ENCODE peak calls at places on chromosome 14, in six cellular contexts. One of them, this sample, is unnamed.

GRCh38 chr14:76957224-76957881 is 71.2 kb downstream of the IRF2BPL start:
- DNase-seq in K562: no peak
- DNase-seq in NT2/D1: no peak
- DNase-seq in HCT116: no peak
- DNase-seq in GM12878: no peak
- DNase-seq in H1: no peak
- DNase-seq in this sample: no peak

GRCh38 chr14:30223966-30224365 is 296.3 kb upstream of the PRKD1 start:
- DNase-seq in K562: no peak
- DNase-seq in NT2/D1: no peak
- DNase-seq in HCT116: no peak
- DNase-seq in GM12878: no peak
- DNase-seq in H1: no peak
- DNase-seq in this sample: no peak

GRCh38 chr14:46499521-46499920 is 152.1 kb downstream of the RPL10L start:
- DNase-seq in K562: no peak
- DNase-seq in NT2/D1: no peak
- DNase-seq in HCT116: no peak
- DNase-seq in GM12878: no peak
- DNase-seq in H1: no peak
- DNase-seq in this sample: no peak

GRCh38 chr14:67674480-67675218 is at the start of gene VTI1B:
- DNase-seq in K562: peak
- DNase-seq in NT2/D1: peak
- DNase-seq in HCT116: peak
- DNase-seq in GM12878: no peak
- DNase-seq in H1: no peak
- DNase-seq in this sample: peak

GRCh38 chr14:87888136-87888999 is 104.6 kb downstream of the GALC start:
- DNase-seq in K562: peak
- DNase-seq in NT2/D1: peak
- DNase-seq in HCT116: no peak
- DNase-seq in GM12878: no peak
- DNase-seq in H1: peak
- DNase-seq in this sample: peak

GRCh38 chr14:61103541-61104339 is 122.7 kb downstream of the SLC38A6 start:
- DNase-seq in K562: peak
- DNase-seq in NT2/D1: peak
- DNase-seq in HCT116: peak
- DNase-seq in GM12878: no peak
- DNase-seq in H1: peak
- DNase-seq in this sample: peak

GRCh38 chr14:90419200-90419599 is 22.4 kb downstream of the CALM1 start:
- DNase-seq in K562: no peak
- DNase-seq in NT2/D1: no peak
- DNase-seq in HCT116: peak
- DNase-seq in GM12878: no peak
- DNase-seq in H1: no peak
- DNase-seq in this sample: no peak

GRCh38 chr14:76917158-76917596 is 91.0 kb downstream of the LRRC74A start:
- DNase-seq in K562: peak
- DNase-seq in NT2/D1: peak
- DNase-seq in HCT116: peak
- DNase-seq in GM12878: no peak
- DNase-seq in H1: peak
- DNase-seq in this sample: peak

GRCh38 chr14:65277027-65277426 is 135.5 kb upstream of the FUT8 start:
- DNase-seq in K562: no peak
- DNase-seq in NT2/D1: no peak
- DNase-seq in HCT116: no peak
- DNase-seq in GM12878: no peak
- DNase-seq in H1: no peak
- DNase-seq in this sample: no peak

GRCh38 chr14:72554401-72554800 is 339.5 kb downstream of the DPF3 start:
- DNase-seq in K562: no peak
- DNase-seq in NT2/D1: no peak
- DNase-seq in HCT116: no peak
- DNase-seq in GM12878: no peak
- DNase-seq in H1: no peak
- DNase-seq in this sample: no peak

GRCh38 chr14:90137807-90138206 is 76.0 kb downstream of the KCNK13 start:
- DNase-seq in K562: no peak
- DNase-seq in NT2/D1: no peak
- DNase-seq in HCT116: no peak
- DNase-seq in GM12878: no peak
- DNase-seq in H1: no peak
- DNase-seq in this sample: no peak

GRCh38 chr14:51652168-51653095 is 722 bp downstream of the FRMD6 start:
- DNase-seq in K562: peak
- DNase-seq in NT2/D1: no peak
- DNase-seq in HCT116: no peak
- DNase-seq in GM12878: no peak
- DNase-seq in H1: no peak
- DNase-seq in this sample: no peak

GRCh38 chr14:36662543-36663403 is 1.1 kb downstream of the PAX9 start:
- DNase-seq in K562: peak
- DNase-seq in NT2/D1: no peak
- DNase-seq in HCT116: no peak
- DNase-seq in GM12878: no peak
- DNase-seq in H1: no peak
- DNase-seq in this sample: no peak

GRCh38 chr14:59481407-59482119 is 2.6 kb downstream of the L3HYPDH start:
- DNase-seq in K562: no peak
- DNase-seq in NT2/D1: no peak
- DNase-seq in HCT116: no peak
- DNase-seq in GM12878: no peak
- DNase-seq in H1: no peak
- DNase-seq in this sample: peak

GRCh38 chr14:103626150-103626850 is 2.7 kb upstream of the KLC1 start:
- DNase-seq in K562: no peak
- DNase-seq in NT2/D1: no peak
- DNase-seq in HCT116: no peak
- DNase-seq in GM12878: no peak
- DNase-seq in H1: no peak
- DNase-seq in this sample: peak
- TF ChIP-seq ZNF274 in K562: no peak
- TF ChIP-seq ZNF274 in NT2/D1: no peak
- TF ChIP-seq ZNF274 in HCT116: no peak
- TF ChIP-seq ZNF274 in GM12878: no peak
- TF ChIP-seq ZNF274 in H1: no peak
- TF ChIP-seq ZNF274 in this sample: no peak

DNA sequence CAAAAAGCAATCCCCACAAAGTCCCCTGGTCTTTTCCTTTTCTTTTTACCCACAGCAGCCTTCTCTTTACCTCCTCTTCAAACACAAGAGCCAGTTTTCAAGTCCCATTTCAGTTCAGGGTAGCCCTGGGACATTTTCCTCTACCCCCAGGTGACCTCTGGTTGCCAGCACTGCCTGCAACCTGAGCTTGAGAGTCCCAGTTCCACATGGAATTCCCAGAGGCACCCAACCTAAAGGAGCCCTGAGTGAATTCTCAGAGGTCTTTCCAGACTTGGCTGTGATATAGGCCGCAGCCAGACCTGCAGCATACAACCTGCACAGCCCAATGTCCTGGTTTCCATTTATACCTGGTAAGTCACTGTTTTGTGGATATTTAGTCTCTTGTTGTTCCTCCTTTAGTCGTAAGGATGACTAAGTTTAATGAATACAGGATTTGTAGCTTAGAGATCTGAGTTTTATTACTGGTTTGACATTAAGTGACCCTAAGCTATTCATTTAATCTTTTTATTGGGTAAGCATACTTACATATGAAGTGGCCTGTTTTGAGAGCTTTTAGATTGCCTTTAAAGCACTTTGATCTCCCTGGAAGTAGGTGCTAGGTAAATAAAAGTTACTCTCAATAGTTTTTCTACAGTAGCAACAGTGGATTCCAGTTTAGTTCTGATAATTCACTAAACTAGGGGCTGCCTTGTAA is 159.8 kb downstream of the TGFB3 start:
- DNase-seq in K562: no peak
- DNase-seq in NT2/D1: no peak
- DNase-seq in HCT116: peak
- DNase-seq in GM12878: no peak
- DNase-seq in H1: no peak
- DNase-seq in this sample: no peak
- H3K4me3 ChIP-seq in K562: no peak
- H3K4me3 ChIP-seq in NT2/D1: no peak
- H3K4me3 ChIP-seq in HCT116: peak
- H3K4me3 ChIP-seq in GM12878: no peak
- H3K4me3 ChIP-seq in H1: no peak
- H3K4me3 ChIP-seq in this sample: no peak

GRCh38 chr14:81829447-81829846 is 295.8 kb upstream of the SEL1L start:
- DNase-seq in K562: no peak
- DNase-seq in NT2/D1: no peak
- DNase-seq in HCT116: no peak
- DNase-seq in GM12878: no peak
- DNase-seq in H1: no peak
- DNase-seq in this sample: no peak
- TF ChIP-seq ZNF274 in K562: no peak
- TF ChIP-seq ZNF274 in NT2/D1: no peak
- TF ChIP-seq ZNF274 in HCT116: no peak
- TF ChIP-seq ZNF274 in GM12878: no peak
- TF ChIP-seq ZNF274 in H1: no peak
- TF ChIP-seq ZNF274 in this sample: no peak

GRCh38 chr14:50229646-50230045 is 1.7 kb downstream of the SOS2 start:
- DNase-seq in K562: no peak
- DNase-seq in NT2/D1: no peak
- DNase-seq in HCT116: no peak
- DNase-seq in GM12878: no peak
- DNase-seq in H1: no peak
- DNase-seq in this sample: no peak

GRCh38 chr14:50225974-50226297 is 5.4 kb downstream of the SOS2 start:
- DNase-seq in K562: no peak
- DNase-seq in NT2/D1: no peak
- DNase-seq in HCT116: no peak
- DNase-seq in GM12878: no peak
- DNase-seq in H1: no peak
- DNase-seq in this sample: no peak

GRCh38 chr14:50225067-50225973 is 6.1 kb downstream of the SOS2 start:
- DNase-seq in K562: no peak
- DNase-seq in NT2/D1: no peak
- DNase-seq in HCT116: no peak
- DNase-seq in GM12878: no peak
- DNase-seq in H1: no peak
- DNase-seq in this sample: peak

GRCh38 chr14:50230601-50231474 is 540 bp downstream of the SOS2 start:
- DNase-seq in K562: no peak
- DNase-seq in NT2/D1: no peak
- DNase-seq in HCT116: peak
- DNase-seq in GM12878: peak
- DNase-seq in H1: no peak
- DNase-seq in this sample: peak

GRCh38 chr14:50228313-50228712 is 3.1 kb downstream of the SOS2 start:
- DNase-seq in K562: no peak
- DNase-seq in NT2/D1: no peak
- DNase-seq in HCT116: no peak
- DNase-seq in GM12878: no peak
- DNase-seq in H1: no peak
- DNase-seq in this sample: no peak
- H3K4me3 ChIP-seq in K562: no peak
- H3K4me3 ChIP-seq in NT2/D1: no peak
- H3K4me3 ChIP-seq in HCT116: no peak
- H3K4me3 ChIP-seq in GM12878: peak
- H3K4me3 ChIP-seq in H1: no peak
- H3K4me3 ChIP-seq in this sample: no peak

DNA sequence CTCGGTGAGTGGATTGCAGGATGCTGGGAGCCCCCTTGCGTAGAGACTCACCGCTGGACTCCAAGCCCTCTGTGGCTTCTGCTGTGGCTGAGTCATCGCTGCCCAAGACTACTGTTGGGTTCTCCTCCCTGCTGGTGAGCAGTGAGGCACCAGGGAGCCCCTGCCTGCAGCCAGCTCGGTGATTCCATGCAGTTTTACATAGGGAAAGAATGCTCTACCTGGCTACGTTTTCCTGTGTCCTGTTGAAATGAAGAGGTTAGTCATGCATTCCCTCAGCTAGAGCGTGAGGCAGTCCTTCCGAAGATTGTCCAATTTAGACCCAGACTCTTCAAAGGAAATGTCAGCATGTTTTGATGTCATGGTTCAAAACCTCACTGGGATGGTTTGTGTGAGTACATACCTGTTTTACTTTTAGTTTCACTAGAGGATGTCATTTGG is 28.2 kb downstream of the TRAF3 start:
- DNase-seq in K562: no peak
- DNase-seq in NT2/D1: no peak
- DNase-seq in HCT116: peak
- DNase-seq in GM12878: no peak
- DNase-seq in H1: no peak
- DNase-seq in this sample: no peak
- TF ChIP-seq ZNF274 in K562: no peak
- TF ChIP-seq ZNF274 in NT2/D1: no peak
- TF ChIP-seq ZNF274 in HCT116: no peak
- TF ChIP-seq ZNF274 in GM12878: no peak
- TF ChIP-seq ZNF274 in H1: no peak
- TF ChIP-seq ZNF274 in this sample: no peak

GRCh38 chr14:75333523-75334190 is 55.0 kb downstream of the FOS start:
- DNase-seq in K562: no peak
- DNase-seq in NT2/D1: no peak
- DNase-seq in HCT116: no peak
- DNase-seq in GM12878: no peak
- DNase-seq in H1: no peak
- DNase-seq in this sample: no peak
- H3K4me3 ChIP-seq in K562: no peak
- H3K4me3 ChIP-seq in NT2/D1: no peak
- H3K4me3 ChIP-seq in HCT116: no peak
- H3K4me3 ChIP-seq in GM12878: peak
- H3K4me3 ChIP-seq in H1: no peak
- H3K4me3 ChIP-seq in this sample: no peak

DNA sequence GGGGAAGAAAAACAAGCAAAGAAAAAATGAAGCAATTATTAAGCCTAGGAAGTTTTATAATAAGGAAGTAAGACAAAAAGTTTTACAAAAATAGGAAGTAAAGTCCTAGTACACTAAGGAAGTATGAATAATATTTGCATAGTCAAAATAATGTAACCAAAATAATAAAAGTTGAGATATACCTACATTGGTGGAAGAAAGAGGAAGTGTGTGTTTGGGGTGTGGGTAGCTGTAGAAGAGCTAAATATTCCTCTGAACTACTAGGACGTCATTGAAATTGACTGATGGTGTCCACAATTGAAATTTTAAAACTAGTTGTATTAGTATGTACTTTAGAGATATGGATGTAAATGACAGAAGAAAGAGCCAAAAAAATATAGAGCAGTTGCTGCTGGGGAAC is 228.4 kb upstream of the OTX2 start:
- DNase-seq in K562: no peak
- DNase-seq in NT2/D1: no peak
- DNase-seq in HCT116: no peak
- DNase-seq in GM12878: no peak
- DNase-seq in H1: no peak
- DNase-seq in this sample: no peak
- TF ChIP-seq ZNF274 in K562: no peak
- TF ChIP-seq ZNF274 in NT2/D1: no peak
- TF ChIP-seq ZNF274 in HCT116: no peak
- TF ChIP-seq ZNF274 in GM12878: no peak
- TF ChIP-seq ZNF274 in H1: no peak
- TF ChIP-seq ZNF274 in this sample: no peak

DNA sequence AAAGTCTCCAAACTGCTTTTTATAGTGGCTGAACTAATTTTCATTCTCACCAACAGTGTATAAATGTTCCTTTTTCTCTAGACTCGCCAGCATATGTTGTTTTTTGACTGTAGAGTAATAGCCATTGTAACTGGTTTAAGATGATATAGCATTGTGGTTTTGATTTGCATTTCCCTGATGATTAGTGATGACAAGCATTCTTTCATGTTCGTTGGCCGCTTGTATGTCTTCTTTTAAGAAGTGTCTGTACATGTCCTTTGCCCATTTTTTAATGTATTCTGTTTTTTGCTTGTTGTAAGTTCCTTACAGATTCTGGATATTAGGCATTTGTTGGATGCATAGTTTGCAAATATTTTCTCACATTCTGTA is 404.9 kb downstream of the FLRT2 start:
- DNase-seq in K562: no peak
- DNase-seq in NT2/D1: no peak
- DNase-seq in HCT116: no peak
- DNase-seq in GM12878: peak
- DNase-seq in H1: no peak
- DNase-seq in this sample: no peak
- H3K4me3 ChIP-seq in K562: no peak
- H3K4me3 ChIP-seq in NT2/D1: no peak
- H3K4me3 ChIP-seq in HCT116: no peak
- H3K4me3 ChIP-seq in GM12878: peak
- H3K4me3 ChIP-seq in H1: no peak
- H3K4me3 ChIP-seq in this sample: peak